ENCODE peak calls at places on chromosomes 5 and 9, in five cellular contexts. One of them, this sample, is unnamed. For H3K27me3, the result is how much of the 10 kb centered on the place peaks cover.

GRCh38 chr5:165630211-165630866 is 2124.9 kb downstream of the MAT2B start:
- DNase-seq in lower lobe of right lung: no peak
- DNase-seq in body of pancreas: peak
- DNase-seq in GM23248: peak
- DNase-seq in MM.1S: peak
- DNase-seq in this sample: peak

GRCh38 chr5:58800410-58800809 is 217.5 kb downstream of the RAB3C start:
- DNase-seq in body of pancreas: no peak
- DNase-seq in lower lobe of right lung: no peak
- DNase-seq in GM23248: no peak
- DNase-seq in MM.1S: no peak
- DNase-seq in this sample: no peak

GRCh38 chr5:66828551-66829421 is 232.6 kb downstream of the MAST4 start:
- DNase-seq in GM23248: peak
- DNase-seq in MM.1S: peak
- DNase-seq in body of pancreas: peak
- DNase-seq in lower lobe of right lung: peak
- DNase-seq in this sample: peak

GRCh38 chr9:134709512-134710270 is 68.1 kb downstream of the COL5A1 start:
- DNase-seq in body of pancreas: peak
- DNase-seq in MM.1S: no peak
- DNase-seq in GM23248: peak
- DNase-seq in lower lobe of right lung: no peak
- DNase-seq in this sample: peak

GRCh38 chr5:171521219-171521633 is 101.8 kb downstream of the FGF18 start:
- DNase-seq in MM.1S: no peak
- DNase-seq in GM23248: peak
- DNase-seq in lower lobe of right lung: no peak
- DNase-seq in body of pancreas: peak
- DNase-seq in this sample: peak

GRCh38 chr5:161544350-161544765 is 2.2 kb downstream of the GABRB2 start:
- DNase-seq in body of pancreas: peak
- DNase-seq in MM.1S: peak
- DNase-seq in lower lobe of right lung: no peak
- DNase-seq in GM23248: peak
- DNase-seq in this sample: peak

GRCh38 chr5:95816803-95817202 is 5.7 kb downstream of the GLRX start:
- DNase-seq in MM.1S: no peak
- DNase-seq in GM23248: no peak
- DNase-seq in body of pancreas: no peak
- DNase-seq in lower lobe of right lung: no peak
- DNase-seq in this sample: no peak

GRCh38 chr9:33164138-33164809 is 2.9 kb downstream of the B4GALT1 start:
- DNase-seq in GM23248: peak
- DNase-seq in body of pancreas: no peak
- DNase-seq in lower lobe of right lung: no peak
- DNase-seq in MM.1S: no peak
- DNase-seq in this sample: no peak

GRCh38 chr9:137445275-137445807 is 4.2 kb upstream of the ENTPD8 start:
- DNase-seq in lower lobe of right lung: peak
- DNase-seq in MM.1S: peak
- DNase-seq in body of pancreas: peak
- DNase-seq in GM23248: peak
- DNase-seq in this sample: peak

GRCh38 chr5:111946556-111946955 is 189.6 kb upstream of the NREP start:
- DNase-seq in MM.1S: no peak
- DNase-seq in GM23248: no peak
- DNase-seq in lower lobe of right lung: no peak
- DNase-seq in body of pancreas: no peak
- DNase-seq in this sample: no peak

GRCh38 chr9:94799578-94800264 is 73.2 kb downstream of the AOPEP start:
- DNase-seq in body of pancreas: no peak
- DNase-seq in lower lobe of right lung: no peak
- DNase-seq in GM23248: no peak
- DNase-seq in MM.1S: no peak
- DNase-seq in this sample: peak

GRCh38 chr5:126674145-126674544 is 73.4 kb downstream of the PHAX start:
- DNase-seq in GM23248: no peak
- DNase-seq in MM.1S: no peak
- DNase-seq in body of pancreas: no peak
- DNase-seq in lower lobe of right lung: no peak
- DNase-seq in this sample: no peak

GRCh38 chr5:116455061-116455460 is 119.6 kb downstream of the SEMA6A start:
- DNase-seq in lower lobe of right lung: no peak
- DNase-seq in MM.1S: no peak
- DNase-seq in body of pancreas: no peak
- DNase-seq in GM23248: peak
- DNase-seq in this sample: peak

GRCh38 chr9:91426123-91426745 is 2.6 kb upstream of the NFIL3 start:
- DNase-seq in GM23248: peak
- DNase-seq in MM.1S: peak
- DNase-seq in lower lobe of right lung: no peak
- DNase-seq in body of pancreas: peak
- DNase-seq in this sample: peak

GRCh38 chr5:125059255-125060050 is 313.0 kb upstream of the ZNF608 start:
- DNase-seq in MM.1S: no peak
- DNase-seq in body of pancreas: no peak
- DNase-seq in lower lobe of right lung: no peak
- DNase-seq in GM23248: no peak
- DNase-seq in this sample: peak

DNA sequence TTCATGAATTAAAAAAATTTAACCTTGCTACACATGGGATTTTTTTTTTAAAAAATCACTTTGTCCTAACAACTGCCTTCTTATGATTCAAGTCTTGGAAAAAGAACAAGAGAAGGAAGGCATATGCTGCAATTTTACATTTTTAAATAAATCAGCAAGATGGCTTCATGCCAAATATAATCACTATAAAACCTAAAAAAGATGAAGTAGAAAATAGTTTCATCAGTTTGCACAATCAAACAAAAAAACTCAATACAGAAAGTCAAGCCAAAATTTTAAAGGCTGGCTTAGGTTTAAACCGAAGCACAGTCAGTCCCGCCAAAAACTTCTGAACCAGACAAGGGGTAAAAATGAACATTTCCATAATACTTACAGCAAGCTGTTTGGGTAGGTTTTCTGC is 57.4 kb downstream of the ZFR start:
- DNase-seq in body of pancreas: no peak
- DNase-seq in GM23248: peak
- DNase-seq in lower lobe of right lung: no peak
- DNase-seq in MM.1S: no peak
- DNase-seq in this sample: no peak
- H3K4me3 ChIP-seq in body of pancreas: no peak
- H3K4me3 ChIP-seq in GM23248: no peak
- H3K4me3 ChIP-seq in lower lobe of right lung: no peak
- H3K4me3 ChIP-seq in MM.1S: no peak
- H3K4me3 ChIP-seq in this sample: no peak

GRCh38 chr5:1012900-1013237 is 4.3 kb downstream of the NKD2 start:
- DNase-seq in lower lobe of right lung: peak
- DNase-seq in body of pancreas: no peak
- DNase-seq in GM23248: no peak
- DNase-seq in MM.1S: no peak
- DNase-seq in this sample: no peak

GRCh38 chr5:1013238-1013947 is 4.8 kb downstream of the NKD2 start:
- DNase-seq in lower lobe of right lung: peak
- DNase-seq in GM23248: no peak
- DNase-seq in body of pancreas: no peak
- DNase-seq in MM.1S: no peak
- DNase-seq in this sample: no peak

GRCh38 chr5:1014781-1015221 is 6.2 kb downstream of the NKD2 start:
- DNase-seq in lower lobe of right lung: no peak
- DNase-seq in GM23248: no peak
- DNase-seq in body of pancreas: no peak
- DNase-seq in MM.1S: no peak
- DNase-seq in this sample: no peak

GRCh38 chr5:1014346-1014745 is 5.7 kb downstream of the NKD2 start:
- DNase-seq in lower lobe of right lung: no peak
- DNase-seq in MM.1S: no peak
- DNase-seq in GM23248: no peak
- DNase-seq in body of pancreas: no peak
- DNase-seq in this sample: no peak

DNA sequence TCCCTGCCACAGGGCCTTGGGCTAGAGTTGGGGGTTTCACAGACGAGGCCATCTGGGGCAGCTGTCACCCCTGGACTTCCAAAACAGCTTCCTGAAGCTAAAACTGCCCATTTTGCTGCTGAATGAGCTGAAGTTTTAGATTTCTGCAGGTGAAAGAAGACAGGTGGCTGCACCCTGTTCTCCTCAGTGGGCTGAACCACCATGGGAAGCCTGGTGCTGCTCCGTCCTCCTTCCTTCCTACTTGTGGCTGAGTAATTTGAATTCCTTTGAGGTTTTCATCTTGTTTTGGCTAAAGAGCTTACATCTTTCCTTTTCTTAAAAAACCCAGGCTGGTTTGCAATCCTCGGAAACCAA is 5.3 kb downstream of the NKD2 start:
- DNase-seq in body of pancreas: no peak
- DNase-seq in lower lobe of right lung: no peak
- DNase-seq in GM23248: no peak
- DNase-seq in MM.1S: no peak
- DNase-seq in this sample: no peak
- H3K27me3 ChIP-seq in body of pancreas: under half
- H3K27me3 ChIP-seq in lower lobe of right lung: under half
- H3K27me3 ChIP-seq in GM23248: under half
- H3K27me3 ChIP-seq in MM.1S: under half
- H3K27me3 ChIP-seq in this sample: under half

DNA sequence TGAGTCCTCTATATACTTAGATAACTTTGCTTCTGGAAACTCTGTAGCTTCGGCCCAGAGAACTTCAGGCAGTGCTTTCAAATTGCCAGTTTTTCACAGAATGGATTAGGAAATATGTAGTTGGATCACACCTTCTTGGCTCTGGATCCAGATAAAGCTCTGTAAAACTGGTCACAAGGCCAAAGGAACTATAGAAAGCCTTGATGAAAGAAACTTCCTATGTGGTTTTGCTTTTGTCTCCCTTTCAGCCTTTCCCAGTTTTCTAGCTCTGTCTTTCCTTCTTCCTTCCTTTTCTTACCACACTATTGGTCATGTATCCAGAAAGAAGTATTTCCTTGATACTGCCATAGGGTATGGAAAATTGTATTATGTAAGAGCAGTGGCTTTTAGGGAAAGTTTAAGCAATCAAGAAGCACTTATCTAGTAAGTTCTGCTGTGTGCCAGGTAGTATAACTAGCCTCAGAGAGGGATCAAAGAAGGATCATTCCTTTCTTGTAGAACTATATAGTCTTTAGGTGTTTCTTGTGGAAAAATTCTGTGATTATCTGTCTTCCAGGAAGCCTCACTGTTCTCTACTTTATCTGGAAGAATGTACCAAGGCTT is 6.3 kb downstream of the GPR21 start:
- DNase-seq in lower lobe of right lung: no peak
- DNase-seq in GM23248: no peak
- DNase-seq in body of pancreas: no peak
- DNase-seq in MM.1S: no peak
- DNase-seq in this sample: no peak
- H3K27ac ChIP-seq in lower lobe of right lung: no peak
- H3K27ac ChIP-seq in GM23248: no peak
- H3K27ac ChIP-seq in body of pancreas: no peak
- H3K27ac ChIP-seq in MM.1S: no peak
- H3K27ac ChIP-seq in this sample: no peak

GRCh38 chr9:129022037-129022436 is 6.1 kb downstream of the SH3GLB2 start:
- DNase-seq in GM23248: no peak
- DNase-seq in MM.1S: no peak
- DNase-seq in body of pancreas: no peak
- DNase-seq in lower lobe of right lung: no peak
- DNase-seq in this sample: no peak

GRCh38 chr9:129023036-129023907 is 4.9 kb downstream of the SH3GLB2 start:
- DNase-seq in MM.1S: no peak
- DNase-seq in lower lobe of right lung: no peak
- DNase-seq in GM23248: peak
- DNase-seq in body of pancreas: peak
- DNase-seq in this sample: peak

GRCh38 chr9:129026442-129027223 is 1.5 kb downstream of the SH3GLB2 start:
- DNase-seq in GM23248: peak
- DNase-seq in body of pancreas: peak
- DNase-seq in MM.1S: peak
- DNase-seq in lower lobe of right lung: no peak
- DNase-seq in this sample: no peak

GRCh38 chr9:129021091-129021490 is 7.0 kb downstream of the SH3GLB2 start:
- DNase-seq in MM.1S: peak
- DNase-seq in body of pancreas: no peak
- DNase-seq in lower lobe of right lung: no peak
- DNase-seq in GM23248: no peak
- DNase-seq in this sample: no peak

GRCh38 chr9:129023908-129024233 is 4.3 kb downstream of the SH3GLB2 start:
- DNase-seq in body of pancreas: no peak
- DNase-seq in GM23248: no peak
- DNase-seq in lower lobe of right lung: no peak
- DNase-seq in MM.1S: no peak
- DNase-seq in this sample: no peak
- H3K4me3 ChIP-seq in body of pancreas: no peak
- H3K4me3 ChIP-seq in GM23248: peak
- H3K4me3 ChIP-seq in lower lobe of right lung: no peak
- H3K4me3 ChIP-seq in MM.1S: no peak
- H3K4me3 ChIP-seq in this sample: no peak

GRCh38 chr9:133512253-133513213 is 12.2 kb downstream of the MYMK start:
- DNase-seq in MM.1S: no peak
- DNase-seq in GM23248: no peak
- DNase-seq in body of pancreas: no peak
- DNase-seq in lower lobe of right lung: no peak
- DNase-seq in this sample: no peak

GRCh38 chr9:133511607-133512006 is 13.2 kb downstream of the MYMK start:
- DNase-seq in lower lobe of right lung: no peak
- DNase-seq in GM23248: no peak
- DNase-seq in MM.1S: no peak
- DNase-seq in body of pancreas: no peak
- DNase-seq in this sample: no peak

GRCh38 chr9:133509179-133510083 is 15.3 kb downstream of the MYMK start:
- DNase-seq in body of pancreas: peak
- DNase-seq in GM23248: no peak
- DNase-seq in MM.1S: no peak
- DNase-seq in lower lobe of right lung: no peak
- DNase-seq in this sample: no peak

GRCh38 chr9:133513214-133514088 is 11.3 kb downstream of the MYMK start:
- DNase-seq in body of pancreas: peak
- DNase-seq in MM.1S: no peak
- DNase-seq in GM23248: no peak
- DNase-seq in lower lobe of right lung: no peak
- DNase-seq in this sample: no peak

GRCh38 chr9:133510926-133511505 is 13.7 kb downstream of the MYMK start:
- DNase-seq in GM23248: no peak
- DNase-seq in body of pancreas: no peak
- DNase-seq in lower lobe of right lung: no peak
- DNase-seq in MM.1S: no peak
- DNase-seq in this sample: no peak
- H3K27me3 ChIP-seq in GM23248: under half
- H3K27me3 ChIP-seq in body of pancreas: under half
- H3K27me3 ChIP-seq in lower lobe of right lung: under half
- H3K27me3 ChIP-seq in MM.1S: half or more
- H3K27me3 ChIP-seq in this sample: under half

GRCh38 chr5:33311893-33312292 is 128.9 kb upstream of the TARS1 start:
- DNase-seq in body of pancreas: no peak
- DNase-seq in MM.1S: no peak
- DNase-seq in lower lobe of right lung: no peak
- DNase-seq in GM23248: peak
- DNase-seq in this sample: peak
- H3K27ac ChIP-seq in body of pancreas: no peak
- H3K27ac ChIP-seq in MM.1S: no peak
- H3K27ac ChIP-seq in lower lobe of right lung: no peak
- H3K27ac ChIP-seq in GM23248: peak
- H3K27ac ChIP-seq in this sample: peak